ENCODE peak calls at places on chromosomes 2 and 18, in seven cellular contexts. J is Peyer's patch; C is body of pancreas; Z is effector memory CD4-positive, alpha-beta T cell; Q is heart right ventricle; F is fibroblast of lung; T is AG04450. L is an unnamed sample. For H3K9me3, the result is how much of the 10 kb centered on the place peaks cover.

GRCh38 chr2:226910384-226910783 is 74.5 kb downstream of the RHBDD1 start:
- DNase-seq in J (no peak), C (no peak), Z (no peak), Q (no peak), F (no peak), T (no peak), L (no peak)

GRCh38 chr2:28893488-28893887 is 979 bp upstream of the WDR43 start:
- DNase-seq in J (no peak), C (no peak), Z (no peak), Q (no peak), F (no peak), T (no peak), L (no peak)

GRCh38 chr2:110657721-110658305 is 20.1 kb downstream of the BUB1 start:
- DNase-seq in J (peak), C (peak), Z (no peak), Q (no peak), F (no peak), T (no peak), L (no peak)

GRCh38 chr2:177633111-177633510 is 240.5 kb downstream of the AGPS start:
- DNase-seq in J (no peak), C (no peak), Z (no peak), Q (no peak), F (no peak), T (no peak), L (no peak)

GRCh38 chr2:9347411-9347853 is 75.9 kb downstream of the ITGB1BP1 start:
- DNase-seq in J (peak), C (peak), Z (no peak), Q (peak), F (peak), T (no peak), L (no peak)

GRCh38 chr2:113136828-113137775 is 9.7 kb downstream of the IL1RN start:
- DNase-seq in J (peak), C (peak), Z (peak), Q (no peak), F (peak), T (peak), L (peak)

GRCh38 chr2:39326644-39327043 is 82.9 kb upstream of the CDKL4 start:
- DNase-seq in J (no peak), C (no peak), Z (no peak), Q (no peak), F (no peak), T (no peak), L (no peak)

GRCh38 chr2:241019441-241020139 is 21.2 kb downstream of the SNED1 start:
- DNase-seq in J (no peak), C (no peak), Z (no peak), Q (no peak), F (no peak), T (no peak), L (no peak)

GRCh38 chr2:23550553-23550952 is 165.6 kb downstream of the KLHL29 start:
- DNase-seq in J (no peak), C (no peak), Z (no peak), Q (no peak), F (no peak), T (no peak), L (no peak)

GRCh38 chr18:57583297-57583835 is 3.1 kb downstream of the FECH start:
- DNase-seq in J (no peak), C (no peak), Z (no peak), Q (no peak), F (no peak), T (no peak), L (no peak)
- H3K4me3 ChIP-seq in J (no peak), C (no peak), Z (no peak), Q (no peak), F (no peak), T (no peak), L (no peak)

GRCh38 chr2:82690757-82691411 is 1768.2 kb downstream of the SUCLG1 start:
- DNase-seq in J (no peak), C (no peak), Z (no peak), Q (no peak), F (no peak), T (no peak), L (no peak)
- H3K9me3 ChIP-seq in J (under half), C (under half), Z (under half), Q (under half), F (under half), T (under half), L (under half)

GRCh38 chr2:11329759-11330158 is 14.7 kb downstream of the ROCK2 start:
- DNase-seq in J (no peak), C (no peak), Z (no peak), Q (no peak), F (peak), T (no peak), L (no peak)
- H3K4me3 ChIP-seq in J (no peak), C (no peak), Z (no peak), Q (no peak), F (no peak), T (no peak), L (no peak)

DNA sequence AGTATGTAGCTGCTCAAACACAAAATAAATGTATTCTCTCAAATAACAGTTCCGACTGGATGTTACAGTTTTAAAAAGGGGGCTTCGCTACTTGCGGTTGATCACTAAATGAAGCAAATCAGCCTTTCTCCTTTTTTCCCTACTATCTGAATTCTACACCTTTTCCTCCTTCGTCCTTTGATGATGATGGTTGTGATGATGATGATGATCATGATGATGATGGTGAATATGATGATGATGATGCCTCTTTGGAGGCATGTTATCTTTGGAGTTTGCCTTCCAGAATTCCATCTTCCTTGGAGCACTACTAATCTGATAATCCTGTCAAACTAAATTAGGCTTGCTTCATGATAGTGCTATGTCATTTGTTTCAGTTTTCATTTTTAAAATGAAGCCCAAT is 1073.3 kb downstream of the SOCS6 start:
- DNase-seq in J (no peak), C (no peak), Z (no peak), Q (no peak), F (no peak), T (no peak), L (no peak)
- H3K9me3 ChIP-seq in J (under half), C (under half), Z (under half), Q (under half), F (under half), T (under half), L (under half)

DNA sequence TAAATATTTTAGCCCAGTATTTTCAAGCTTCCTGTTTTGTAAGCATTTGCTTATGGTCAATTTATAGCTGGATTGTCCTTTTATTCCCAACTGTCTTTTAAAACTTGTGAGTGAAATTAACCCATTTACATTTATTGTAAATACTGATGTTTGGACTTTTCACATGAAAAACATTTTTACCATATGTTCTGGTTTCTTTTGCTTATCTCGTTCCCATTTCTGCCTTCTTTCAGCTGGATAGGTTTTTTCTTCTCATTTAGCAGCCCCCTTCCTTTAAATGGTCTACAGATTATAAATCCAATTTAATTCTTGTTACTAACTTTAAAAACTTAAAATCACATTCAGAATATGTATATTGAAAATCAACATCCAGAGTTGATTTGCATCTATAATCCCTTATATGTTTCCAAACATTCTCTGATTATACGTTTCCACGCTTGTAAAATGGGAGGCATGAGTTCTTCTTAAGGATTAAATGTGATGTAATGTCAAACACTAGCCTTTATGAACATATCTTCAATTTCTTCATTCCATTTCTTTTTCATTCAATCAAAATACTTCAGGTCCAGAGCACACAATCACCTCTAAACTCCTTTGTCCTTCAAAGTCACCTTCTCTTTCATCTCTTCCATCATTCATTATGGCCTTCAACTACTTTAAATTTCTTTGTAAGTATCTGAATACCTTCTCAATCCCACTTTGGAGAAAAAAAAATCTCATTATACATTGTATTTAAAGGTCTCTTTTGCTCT is 1.1 kb upstream of the KDM3A start:
- DNase-seq in J (no peak), C (no peak), Z (no peak), Q (no peak), F (peak), T (no peak), L (no peak)
- H3K4me3 ChIP-seq in J (peak), C (no peak), Z (no peak), Q (peak), F (peak), T (no peak), L (peak)

GRCh38 chr2:101168647-101169046 is 17.5 kb upstream of the TBC1D8 start:
- DNase-seq in J (no peak), C (no peak), Z (no peak), Q (no peak), F (no peak), T (no peak), L (no peak)

GRCh38 chr2:101175991-101176390 is 24.8 kb upstream of the TBC1D8 start:
- DNase-seq in J (no peak), C (peak), Z (no peak), Q (no peak), F (no peak), T (no peak), L (no peak)

GRCh38 chr2:101173707-101174295 is 22.6 kb upstream of the TBC1D8 start:
- DNase-seq in J (peak), C (peak), Z (no peak), Q (no peak), F (no peak), T (no peak), L (no peak)
- H3K9me3 ChIP-seq in J (under half), C (under half), Z (under half), Q (under half), F (under half), T (under half), L (under half)

L was measured in SJSA1.